ENCODE peak calls at places on chromosomes 1 and 21, in seven cellular contexts. J, L, R, C, T, F and V are unnamed samples.

GRCh38 chr1:208127284-208127683 is 116.9 kb downstream of the PLXNA2 start:
- DNase-seq in L (no peak), R (no peak), T (no peak), F (no peak), C (no peak), J (no peak), V (no peak)

GRCh38 chr1:151273924-151274466 is 8.1 kb upstream of the ZNF687 start:
- DNase-seq in T (no peak), C (no peak), J (no peak), L (no peak), F (no peak), R (no peak), V (no peak)

GRCh38 chr1:29653034-29653810 is 416.9 kb downstream of the PTPRU start:
- DNase-seq in R (no peak), C (no peak), J (peak; percentile 10), F (no peak), L (peak; percentile 37), T (no peak), V (no peak)

GRCh38 chr1:20474333-20474975 is 11.6 kb downstream of the CAMK2N1 start:
- DNase-seq in C (no peak), J (no peak), L (no peak), F (no peak), T (no peak), R (no peak), V (no peak)

GRCh38 chr1:206590025-206590834 is 22.0 kb downstream of the EIF2D start:
- DNase-seq in L (no peak), T (no peak), R (peak; percentile 82), C (peak; percentile 98), F (no peak), J (no peak), V (peak; percentile 84)

GRCh38 chr1:64469614-64469976 is 334 bp upstream of the CACHD1 start:
- DNase-seq in J (peak; percentile 28), F (no peak), C (peak; percentile 26), L (no peak), T (no peak), R (no peak), V (no peak)

GRCh38 chr1:218585565-218586184 is 240.5 kb downstream of the TGFB2 start:
- DNase-seq in F (no peak), R (peak; percentile 79), C (peak; percentile 91), J (no peak), L (no peak), T (no peak), V (peak; percentile 32)

GRCh38 chr1:85330206-85330605 is 53.8 kb upstream of the BCL10 start:
- DNase-seq in L (no peak), T (no peak), J (no peak), F (no peak), C (peak; percentile 85), R (peak; percentile 99), V (peak; percentile 79)

DNA sequence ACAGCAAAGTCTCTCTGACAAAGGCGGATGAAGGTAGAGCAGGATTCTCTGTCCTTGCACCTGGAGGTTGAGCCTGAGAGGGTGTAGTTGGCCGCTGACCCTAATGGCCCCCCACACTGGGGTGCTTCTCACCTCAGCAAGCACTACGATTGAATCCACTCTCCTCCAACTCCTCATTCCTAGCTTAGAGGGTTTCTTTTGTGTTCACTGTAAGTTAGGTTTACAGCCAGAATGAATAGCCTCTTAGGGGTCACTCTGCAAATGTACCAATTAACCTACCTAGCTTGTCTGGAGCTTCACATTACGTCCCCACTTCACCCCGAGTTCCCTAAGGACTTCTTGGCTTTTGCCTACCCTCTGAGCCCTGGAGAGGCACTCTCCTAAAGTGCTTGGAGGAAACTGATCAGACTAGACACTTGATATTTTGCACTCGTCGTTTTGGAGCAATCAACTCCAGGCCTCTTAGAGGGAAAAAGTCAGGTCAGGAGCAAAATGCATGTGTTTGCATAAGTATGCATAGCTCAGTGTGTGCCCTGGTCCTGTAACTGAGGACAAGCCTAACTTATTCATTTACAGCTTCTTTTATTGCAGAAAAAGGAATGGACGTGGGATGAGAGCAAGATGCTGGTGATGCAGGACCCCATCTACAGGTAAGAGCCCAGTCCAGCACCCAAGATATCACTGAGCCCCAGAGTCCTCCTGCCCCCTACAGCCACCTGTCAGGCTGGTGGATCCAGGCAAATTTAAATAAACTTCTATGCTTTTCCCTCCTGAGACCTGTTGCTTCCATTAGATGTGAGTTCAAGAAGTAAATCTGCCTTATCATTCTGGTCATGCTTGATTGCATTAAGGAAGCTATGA is 76.4 kb downstream of the SPATA46 start:
- DNase-seq in J (no peak), L (no peak), C (no peak), T (no peak), R (no peak), F (no peak), V (no peak)
- TF ChIP-seq CTCF in J (no peak), L (no peak), C (no peak), T (no peak), R (no peak), F (no peak), V (no peak)

GRCh38 chr1:183697814-183698590 is 44.9 kb upstream of the APOBEC4 start:
- DNase-seq in J (no peak), R (no peak), C (no peak), T (no peak), L (no peak), F (no peak), V (no peak)

GRCh38 chr1:183702087-183702812 is 49.1 kb upstream of the APOBEC4 start:
- DNase-seq in C (peak; percentile 80), T (no peak), R (no peak), L (no peak), J (no peak), F (no peak), V (peak; percentile 36)

GRCh38 chr1:183696981-183697380 is 43.9 kb upstream of the APOBEC4 start:
- DNase-seq in J (no peak), T (no peak), C (no peak), R (no peak), L (no peak), F (no peak), V (no peak)

GRCh38 chr1:183699643-183700160 is 46.6 kb upstream of the APOBEC4 start:
- DNase-seq in C (peak; percentile 82), L (no peak), F (no peak), J (no peak), R (peak; percentile 17), T (no peak), V (no peak)

DNA sequence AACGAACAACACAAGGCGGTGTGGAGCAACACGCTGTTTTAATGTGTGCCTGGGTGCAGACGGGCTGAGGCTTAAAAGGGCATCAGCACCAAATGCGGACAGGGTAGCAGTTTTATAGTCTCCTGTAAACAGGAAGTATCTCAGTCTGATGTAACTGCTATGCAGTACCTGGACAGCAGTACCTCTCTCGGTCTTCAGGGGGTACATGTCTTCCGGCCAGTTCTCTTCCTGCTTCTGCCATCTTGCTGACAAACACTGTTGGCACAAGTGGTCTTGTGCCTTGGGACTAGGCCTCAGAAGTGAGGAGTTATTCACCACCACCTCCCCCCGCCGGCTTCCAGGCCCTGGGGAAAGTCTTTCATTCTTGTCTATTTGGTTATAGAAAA is 49.7 kb upstream of the APOBEC4 start:
- DNase-seq in R (no peak), L (no peak), F (no peak), T (no peak), J (no peak), C (no peak), V (no peak)
- TF ChIP-seq CTCF in R (no peak), L (no peak), F (no peak), T (no peak), J (no peak), C (no peak), V (no peak)

GRCh38 chr21:39183272-39184049 is at the start of gene PSMG1:
- DNase-seq in T (peak; percentile 96), J (peak; percentile 97), R (peak; percentile 82), C (peak; percentile 82), L (peak; percentile 92), F (peak; percentile 71), V (peak; percentile 90)

GRCh38 chr21:39181205-39181818 is 1.9 kb downstream of the PSMG1 start:
- DNase-seq in T (no peak), F (no peak), J (no peak), C (no peak), R (no peak), L (no peak), V (no peak)

GRCh38 chr21:39182484-39183271 is 573 bp downstream of the PSMG1 start:
- DNase-seq in F (no peak), L (no peak), R (no peak), T (no peak), J (no peak), C (no peak), V (peak; percentile 20)

GRCh38 chr21:39182016-39182415 is 1.2 kb downstream of the PSMG1 start:
- DNase-seq in J (no peak), T (no peak), L (no peak), R (no peak), F (no peak), C (no peak), V (no peak)

DNA sequence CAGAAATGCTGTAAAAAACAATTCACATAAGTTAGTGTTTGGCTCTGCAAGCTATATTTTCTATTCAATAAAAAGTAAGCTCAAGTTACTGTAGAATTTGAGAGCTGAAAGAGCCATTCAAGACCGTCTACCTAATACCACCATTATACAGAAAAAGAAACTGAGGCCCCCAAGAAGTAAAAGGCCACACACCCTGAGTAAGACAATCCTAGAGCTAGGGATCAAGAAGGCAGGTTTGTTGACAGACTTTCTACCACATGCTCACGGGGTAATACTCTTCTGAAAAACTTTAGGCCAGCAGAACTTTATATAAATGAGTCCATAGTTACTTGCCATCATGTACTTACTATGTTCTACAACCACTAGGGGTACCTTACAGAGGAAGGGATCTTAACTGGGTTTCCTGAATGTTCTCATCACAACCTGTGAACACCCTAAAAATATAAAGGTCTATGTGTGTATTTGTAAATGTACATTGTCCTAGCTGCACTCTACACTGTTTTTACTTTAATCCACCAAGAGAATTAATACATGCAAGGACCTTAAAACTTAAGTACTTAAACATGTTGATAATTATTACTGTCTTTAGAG is 2.7 kb downstream of the PSMG1 start:
- DNase-seq in L (no peak), F (no peak), R (no peak), J (no peak), C (peak; percentile 18), T (no peak), V (peak; percentile 13)
- TF ChIP-seq CTCF in L (no peak), F (no peak), R (peak; percentile 26), J (no peak), C (peak; percentile 28), T (no peak), V (peak; percentile 67)

GRCh38 chr1:162994921-162995320 is 74.2 kb upstream of the RGS4 start:
- DNase-seq in L (no peak), R (no peak), J (no peak), F (no peak), T (no peak), C (no peak), V (no peak)

GRCh38 chr1:162996261-162996660 is 72.9 kb upstream of the RGS4 start:
- DNase-seq in R (no peak), F (no peak), C (no peak), J (no peak), L (no peak), T (no peak), V (no peak)

GRCh38 chr1:162992945-162993344 is 76.2 kb upstream of the RGS4 start:
- DNase-seq in T (no peak), C (no peak), F (no peak), L (no peak), J (no peak), R (no peak), V (no peak)

GRCh38 chr1:162993866-162994265 is 75.3 kb upstream of the RGS4 start:
- DNase-seq in C (no peak), J (no peak), F (no peak), L (no peak), R (no peak), T (no peak), V (no peak)

DNA sequence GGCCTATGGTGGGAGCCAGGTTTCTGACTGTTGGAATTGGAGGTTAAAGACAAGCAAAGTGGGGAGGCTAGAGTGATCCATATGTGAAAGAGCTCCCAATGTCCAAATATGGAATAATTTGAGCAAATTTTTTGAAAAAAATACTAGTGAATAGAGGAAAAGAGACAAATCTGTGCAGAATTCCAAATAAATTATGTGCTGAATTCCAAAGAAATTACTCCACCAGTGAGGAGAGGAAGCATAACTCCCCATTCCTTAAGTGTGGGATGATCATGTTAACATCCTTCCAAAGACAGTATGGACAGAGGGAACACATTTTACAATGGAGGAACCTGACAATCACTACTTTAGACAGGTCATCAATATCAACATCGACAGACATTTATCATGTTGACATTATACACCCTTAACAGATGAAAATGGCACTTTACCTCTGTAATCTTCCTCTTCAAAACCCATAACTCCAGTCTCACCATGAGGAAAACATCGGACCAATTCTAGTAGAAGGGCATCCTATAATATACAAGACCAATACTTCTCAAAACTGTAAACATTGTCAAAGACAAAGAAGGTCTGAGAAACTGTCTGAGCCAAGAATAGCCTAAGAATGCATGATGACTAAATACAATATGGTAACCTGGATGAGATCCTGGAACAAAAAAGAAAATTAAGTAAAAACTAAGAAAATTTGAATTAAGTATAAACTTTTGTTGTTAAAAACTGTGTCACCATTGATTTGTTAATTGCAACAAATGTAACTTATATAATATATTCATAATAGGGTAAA is 71.5 kb upstream of the RGS4 start:
- DNase-seq in C (no peak), F (no peak), J (no peak), R (peak; percentile 72), L (no peak), T (no peak), V (peak; percentile 46)
- TF ChIP-seq CTCF in C (no peak), F (no peak), J (no peak), R (no peak), L (no peak), T (no peak), V (no peak)